ENCODE peak calls at places on chromosomes 11 and 22, in nine cellular contexts. X, C, P, T, G, D, N, M and O are unnamed samples.

GRCh38 chr11:61361237-61361636 is 445 bp downstream of the CYB561A3 start:
- DNase-seq in X (peak), C (no peak), P (no peak), T (no peak), G (no peak), D (no peak), N (no peak), M (no peak), O (no peak)

GRCh38 chr11:17923213-17923612 is 89.6 kb downstream of the SERGEF start:
- DNase-seq in X (no peak), C (no peak), P (no peak), T (no peak), G (no peak), D (no peak), N (no peak), M (no peak), O (no peak)

GRCh38 chr22:42324991-42325710 is 54.7 kb upstream of the TCF20 start:
- DNase-seq in X (no peak), C (no peak), P (no peak), T (no peak), G (no peak), D (no peak), N (no peak), M (no peak), O (no peak)

GRCh38 chr22:37254867-37255233 is 10.8 kb upstream of the RAC2 start:
- DNase-seq in X (no peak), C (no peak), P (no peak), T (no peak), G (no peak), D (no peak), N (peak), M (no peak), O (no peak)

GRCh38 chr22:47411006-47411405 is 648.6 kb downstream of the TBC1D22A start:
- DNase-seq in X (no peak), C (no peak), P (no peak), T (no peak), G (no peak), D (no peak), N (no peak), M (peak), O (no peak)

GRCh38 chr11:19725379-19726079 is 12.9 kb downstream of the NAV2 start:
- DNase-seq in X (no peak), C (no peak), P (no peak), T (no peak), G (no peak), D (peak), N (no peak), M (no peak), O (no peak)

GRCh38 chr11:2420502-2421225 is 20.1 kb downstream of the TSSC4 start:
- DNase-seq in X (peak), C (peak), P (peak), T (peak), G (peak), D (peak), N (peak), M (peak), O (peak)

GRCh38 chr22:39268645-39269044 is 23.9 kb upstream of the PDGFB start:
- DNase-seq in X (no peak), C (no peak), P (no peak), T (no peak), G (no peak), D (no peak), N (no peak), M (no peak), O (no peak)

GRCh38 chr22:22548349-22548716 is 10.7 kb downstream of the PRAME start:
- DNase-seq in X (no peak), C (no peak), P (no peak), T (no peak), G (no peak), D (no peak), N (no peak), M (no peak), O (no peak)

GRCh38 chr22:46129390-46130041 is 20.8 kb upstream of the PPARA start:
- DNase-seq in X (no peak), C (no peak), P (no peak), T (peak), G (no peak), D (no peak), N (no peak), M (peak), O (no peak)

GRCh38 chr11:44453871-44454270 is 111.6 kb upstream of the CD82 start:
- DNase-seq in X (no peak), C (no peak), P (no peak), T (no peak), G (no peak), D (no peak), N (no peak), M (no peak), O (no peak)

GRCh38 chr11:32434387-32435151 is 770 bp downstream of the WT1 start:
- DNase-seq in X (no peak), C (no peak), P (peak), T (peak), G (no peak), D (no peak), N (no peak), M (peak), O (no peak)

GRCh38 chr11:122104381-122104780 is 11.6 kb downstream of the BLID start:
- DNase-seq in X (no peak), C (no peak), P (no peak), T (no peak), G (no peak), D (no peak), N (no peak), M (no peak), O (no peak)

GRCh38 chr22:44071760-44072159 is 47.7 kb downstream of the PARVB start:
- DNase-seq in X (no peak), C (no peak), P (no peak), T (no peak), G (no peak), D (no peak), N (no peak), M (no peak), O (no peak)

GRCh38 chr11:5684627-5685362 is at the start of gene TRIM5:
- DNase-seq in X (peak), C (peak), P (peak), T (peak), G (peak), D (peak), N (peak), M (peak), O (peak)

GRCh38 chr11:27926981-27927481 is 180.9 kb downstream of the KIF18A start:
- DNase-seq in X (no peak), C (no peak), P (no peak), T (no peak), G (no peak), D (no peak), N (no peak), M (no peak), O (no peak)

GRCh38 chr22:29716814-29717213 is 3.0 kb upstream of the CABP7 start:
- DNase-seq in X (peak), C (no peak), P (peak), T (peak), G (no peak), D (peak), N (peak), M (no peak), O (no peak)

GRCh38 chr22:19868773-19869471 is 14.2 kb upstream of the GNB1L start:
- DNase-seq in X (no peak), C (no peak), P (no peak), T (peak), G (no peak), D (no peak), N (no peak), M (peak), O (no peak)

GRCh38 chr22:18078329-18079041 is 695 bp downstream of the PEX26 start:
- DNase-seq in X (peak), C (no peak), P (peak), T (peak), G (no peak), D (peak), N (peak), M (peak), O (no peak)

GRCh38 chr11:83152245-83152644 is 4.7 kb upstream of the PCF11 start:
- DNase-seq in X (no peak), C (no peak), P (no peak), T (no peak), G (no peak), D (no peak), N (no peak), M (no peak), O (no peak)

GRCh38 chr22:16824718-16825687 is at the start of gene XKR3:
- DNase-seq in X (no peak), C (no peak), P (peak), T (no peak), G (no peak), D (no peak), N (no peak), M (no peak), O (no peak)

GRCh38 chr11:61919841-61920631 is 2.7 kb upstream of the RAB3IL1 start:
- DNase-seq in X (no peak), C (no peak), P (no peak), T (no peak), G (no peak), D (no peak), N (no peak), M (peak), O (no peak)

GRCh38 chr22:45531944-45532631 is 29.4 kb downstream of the FBLN1 start:
- DNase-seq in X (no peak), C (no peak), P (no peak), T (no peak), G (no peak), D (no peak), N (no peak), M (no peak), O (no peak)

GRCh38 chr22:37401861-37402506 is 25.3 kb downstream of the ELFN2 start:
- DNase-seq in X (no peak), C (no peak), P (no peak), T (no peak), G (no peak), D (no peak), N (no peak), M (no peak), O (no peak)

GRCh38 chr11:47943721-47944554 is 36.4 kb upstream of the PTPRJ start:
- DNase-seq in X (no peak), C (no peak), P (no peak), T (peak), G (no peak), D (no peak), N (no peak), M (no peak), O (no peak)

GRCh38 chr22:46262449-46263207 is 515 bp downstream of the PKDREJ start:
- DNase-seq in X (no peak), C (no peak), P (peak), T (peak), G (no peak), D (no peak), N (peak), M (peak), O (no peak)

GRCh38 chr11:72969894-72970335 is 155.7 kb downstream of the ATG16L2 start:
- DNase-seq in X (no peak), C (no peak), P (peak), T (no peak), G (no peak), D (no peak), N (peak), M (no peak), O (no peak)

GRCh38 chr22:24054356-24054755 is 43.3 kb downstream of the CABIN1 start:
- DNase-seq in X (no peak), C (no peak), P (no peak), T (no peak), G (no peak), D (no peak), N (no peak), M (no peak), O (no peak)

GRCh38 chr11:10770626-10771254 is 19.7 kb downstream of the CTR9 start:
- DNase-seq in X (peak), C (no peak), P (no peak), T (no peak), G (no peak), D (peak), N (peak), M (no peak), O (peak)

GRCh38 chr11:22342599-22343138 is 4.5 kb downstream of the SLC17A6 start:
- DNase-seq in X (no peak), C (no peak), P (no peak), T (no peak), G (no peak), D (no peak), N (no peak), M (no peak), O (no peak)

GRCh38 chr11:110133182-110133581 is 40.0 kb downstream of the ZC3H12C start:
- DNase-seq in X (no peak), C (no peak), P (no peak), T (no peak), G (no peak), D (no peak), N (no peak), M (no peak), O (no peak)

GRCh38 chr11:2194877-2195755 is 23.5 kb upstream of the TH start:
- DNase-seq in X (peak), C (no peak), P (peak), T (peak), G (peak), D (peak), N (peak), M (no peak), O (no peak)